ENCODE peak calls at places on chromosomes 11 and 22, in five cellular contexts. K is body of pancreas, U is upper lobe of right lung, Z is mesenchymal stem cell, R is neural progenitor cell. J is an unnamed sample.

GRCh38 chr22:29914165-29914564 is 31.2 kb downstream of the MTMR3 start:
- DNase-seq in K (no peak), U (no peak), Z (peak; percentile 87), R (no peak), J (no peak)

GRCh38 chr11:111735262-111736116 is 30.7 kb downstream of the PPP2R1B start:
- DNase-seq in K (peak; percentile 67), U (no peak), Z (peak; percentile 99), R (no peak), J (no peak)

GRCh38 chr11:129317564-129317963 is 58.1 kb upstream of the BARX2 start:
- DNase-seq in K (no peak), U (no peak), Z (no peak), R (no peak), J (no peak)

GRCh38 chr22:28146401-28147304 is 227.6 kb upstream of the PITPNB start:
- DNase-seq in K (no peak), U (no peak), Z (no peak), R (no peak), J (no peak)

GRCh38 chr22:42885446-42885845 is 28.4 kb upstream of the ARFGAP3 start:
- DNase-seq in K (peak; percentile 50), U (no peak), Z (no peak), R (no peak), J (no peak)

GRCh38 chr11:89184021-89184420 is 6.3 kb downstream of the TYR start:
- DNase-seq in K (no peak), U (no peak), Z (no peak), R (no peak), J (no peak)

GRCh38 chr11:83725161-83725560 is 439.0 kb upstream of the CCDC90B start:
- DNase-seq in K (no peak), U (no peak), Z (peak; percentile 12), R (peak; percentile 5), J (no peak)

GRCh38 chr11:96215094-96215782 is 127.8 kb downstream of the MAML2 start:
- DNase-seq in K (no peak), U (no peak), Z (peak; percentile 92), R (no peak), J (peak; percentile 45)

GRCh38 chr11:27460571-27460970 is 12.0 kb downstream of the LGR4 start:
- DNase-seq in K (peak; percentile 36), U (no peak), Z (peak; percentile 37), R (no peak), J (no peak)

GRCh38 chr22:17213976-17214375 is 5.3 kb downstream of the ADA2 start:
- DNase-seq in K (peak; percentile 79), U (peak; percentile 75), Z (no peak), R (peak; percentile 34), J (peak; percentile 34)

GRCh38 chr22:28237092-28237491 is 318.0 kb upstream of the PITPNB start:
- DNase-seq in K (no peak), U (no peak), Z (no peak), R (no peak), J (no peak)

GRCh38 chr11:6586434-6587359 is 16.7 kb downstream of the RRP8 start:
- DNase-seq in K (no peak), U (no peak), Z (peak; percentile 22), R (peak; percentile 86), J (no peak)

GRCh38 chr11:69371731-69372588 is 78.0 kb downstream of the MYEOV start:
- DNase-seq in K (no peak), U (peak; percentile 23), Z (no peak), R (no peak), J (no peak)

GRCh38 chr11:20477418-20478090 is 90.0 kb downstream of the PRMT3 start:
- DNase-seq in K (no peak), U (no peak), Z (peak; percentile 38), R (no peak), J (no peak)

DNA sequence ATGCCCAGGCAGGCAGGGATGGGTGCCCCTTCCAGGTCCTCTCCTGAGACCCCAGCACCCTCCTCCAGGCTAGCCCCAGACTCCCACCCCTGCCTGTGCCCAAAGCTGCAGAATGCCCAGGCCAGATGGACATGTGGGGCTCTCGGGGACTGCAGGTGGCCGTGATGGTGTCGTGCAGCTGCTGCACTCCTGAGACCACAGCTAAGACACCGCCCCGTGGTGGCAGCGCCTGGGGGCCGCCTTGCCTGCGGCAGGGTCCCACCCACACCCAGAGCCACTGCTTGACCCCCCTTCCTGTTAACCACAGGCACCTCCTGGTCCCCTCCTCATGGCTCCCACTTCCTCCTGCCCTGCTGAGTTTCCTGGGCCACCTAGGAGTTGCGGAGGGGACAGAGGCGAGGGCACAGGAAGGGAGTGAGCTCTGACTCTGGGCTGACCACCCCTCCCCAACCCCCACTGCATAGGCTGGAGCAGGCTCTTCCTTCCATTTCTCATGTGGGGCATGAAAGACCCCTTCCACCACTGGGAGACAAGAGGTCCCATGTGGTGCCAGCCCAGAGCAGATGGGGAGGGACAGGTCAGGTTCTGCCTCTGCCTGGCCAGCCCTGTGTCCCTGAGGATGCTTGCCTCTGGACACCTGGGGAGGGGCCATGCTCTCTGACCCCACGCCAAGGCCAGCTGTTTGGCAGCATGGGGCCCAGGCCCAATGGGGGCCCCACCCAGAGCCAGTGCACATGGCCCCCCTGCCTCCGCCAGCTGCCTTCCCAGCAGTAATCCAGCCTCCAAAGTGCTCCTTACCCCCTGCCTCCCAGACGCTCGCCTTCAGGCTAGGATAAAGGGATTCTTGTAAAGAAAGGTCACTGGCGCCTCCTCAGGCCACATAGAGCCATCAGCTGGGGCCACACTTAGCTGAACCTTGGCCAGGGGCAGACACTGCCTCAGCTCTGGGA is 29.3 kb downstream of the OSBPL5 start:
- DNase-seq in K (peak; percentile 5), U (peak; percentile 60), Z (no peak), R (peak; percentile 77), J (no peak)
- H3K4me1 ChIP-seq in K (peaks cover 6% of the 10 kb centered on the region), U (no peaks in the 10 kb centered on the region), Z (peaks cover 37% of the 10 kb centered on the region), R (peaks cover 31% of the 10 kb centered on the region), J (no peaks in the 10 kb centered on the region)

GRCh38 chr11:1388763-1389102 is 1.0 kb upstream of the BRSK2 start:
- DNase-seq in K (no peak), U (no peak), Z (no peak), R (peak; percentile 49), J (no peak)
- H3K27ac ChIP-seq in K (no peak overlapping the region), U (no peak overlapping the region), Z (no peak overlapping the region), R (no peak overlapping the region), J (peak overlapping the region; percentile 61)

GRCh38 chr11:68012843-68013610 is 2.9 kb downstream of the ALDH3B1 start:
- DNase-seq in K (peak; percentile 62), U (peak; percentile 87), Z (peak; percentile 93), R (no peak), J (no peak)
- H3K4me1 ChIP-seq in K (peaks cover 80% of the 10 kb centered on the region), U (peaks cover 63% of the 10 kb centered on the region), Z (peaks cover 72% of the 10 kb centered on the region), R (peaks cover 14% of the 10 kb centered on the region), J (no peaks in the 10 kb centered on the region)

DNA sequence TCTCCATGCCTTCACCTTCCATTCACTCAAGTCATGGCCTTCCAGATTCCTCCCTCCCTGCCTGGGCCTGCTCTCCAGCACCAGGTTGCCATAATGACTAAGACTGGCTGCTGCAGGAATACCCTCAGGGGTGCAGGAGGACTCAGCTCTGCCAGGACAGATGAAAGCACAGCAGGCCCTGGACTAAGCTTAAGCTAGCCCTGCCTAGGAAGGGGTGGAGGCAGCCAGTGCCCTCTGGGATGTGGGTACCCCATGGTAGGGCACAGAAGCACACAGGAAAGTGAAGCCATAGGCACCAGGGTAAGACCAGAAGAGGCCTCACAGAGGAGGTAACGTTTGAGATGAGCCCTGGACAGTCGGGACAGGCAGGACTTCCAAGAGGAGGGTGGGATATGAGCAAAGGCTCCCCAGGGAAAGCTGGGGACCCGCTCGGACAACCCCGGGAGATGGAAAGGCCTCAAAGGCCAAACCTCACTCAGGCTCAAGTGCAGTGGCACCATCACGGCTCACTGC is 3.0 kb upstream of the RIN1 start:
- DNase-seq in K (no peak), U (peak; percentile 39), Z (no peak), R (no peak), J (no peak)
- H3K27ac ChIP-seq in K (no peak overlapping the region), U (no peak overlapping the region), Z (no peak overlapping the region), R (no peak overlapping the region), J (no peak overlapping the region)

GRCh38 chr11:78425436-78425835 is 7.8 kb upstream of the GAB2 start:
- DNase-seq in K (no peak), U (no peak), Z (no peak), R (no peak), J (no peak)
- H3K4me1 ChIP-seq in K (peaks cover 12% of the 10 kb centered on the region), U (peaks cover 9% of the 10 kb centered on the region), Z (peaks cover 5% of the 10 kb centered on the region), R (peaks cover 11% of the 10 kb centered on the region), J (peaks cover 4% of the 10 kb centered on the region)

DNA sequence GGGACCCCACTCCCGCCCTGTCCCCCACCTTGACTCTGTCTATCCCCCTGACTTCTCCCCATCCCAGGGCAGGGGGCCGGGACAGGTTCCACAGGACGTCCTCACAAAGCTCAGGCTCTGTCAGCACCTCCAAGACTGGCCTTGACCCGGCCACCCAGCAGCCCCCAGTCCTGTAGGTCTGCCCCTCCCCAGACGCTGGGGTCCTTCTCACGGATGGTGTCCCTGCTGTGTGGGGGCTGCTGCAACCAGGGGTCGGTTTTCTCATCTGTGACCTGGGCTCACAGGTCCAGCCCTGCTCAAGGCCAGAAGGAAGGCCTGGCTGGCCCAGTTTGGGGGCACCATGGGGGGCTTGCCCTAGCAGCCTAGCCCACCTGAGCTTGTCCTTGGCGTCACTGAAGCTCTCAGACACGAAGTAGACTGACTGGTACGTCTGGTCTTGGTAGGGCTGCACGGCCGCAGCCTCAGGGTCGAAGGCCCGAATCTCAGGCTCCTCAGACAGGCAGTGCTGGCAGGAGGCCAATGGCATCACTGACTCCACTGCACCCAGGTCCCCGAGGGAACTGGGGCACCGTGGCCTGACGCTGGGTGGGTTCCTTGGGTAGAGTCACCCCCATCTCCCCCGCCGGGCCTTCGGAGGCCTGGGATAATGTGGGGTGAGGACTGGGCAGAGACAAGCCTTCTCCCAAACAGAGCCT is 4.0 kb upstream of the INS start:
- DNase-seq in K (peak; percentile 49), U (no peak), Z (no peak), R (no peak), J (no peak)
- H3K27ac ChIP-seq in K (no peak overlapping the region), U (no peak overlapping the region), Z (no peak overlapping the region), R (no peak overlapping the region), J (no peak overlapping the region)

GRCh38 chr22:35914665-35915476 is 113.8 kb downstream of the RBFOX2 start:
- DNase-seq in K (peak; percentile 81), U (no peak), Z (peak; percentile 95), R (peak; percentile 94), J (no peak)
- H3K4me1 ChIP-seq in K (peaks cover 54% of the 10 kb centered on the region), U (peaks cover 36% of the 10 kb centered on the region), Z (peaks cover 2% of the 10 kb centered on the region), R (peaks cover 62% of the 10 kb centered on the region), J (no peaks in the 10 kb centered on the region)

GRCh38 chr11:8672346-8672745 is 10.1 kb downstream of the TRIM66 start:
- DNase-seq in K (no peak), U (no peak), Z (no peak), R (no peak), J (no peak)
- H3K27ac ChIP-seq in K (no peak overlapping the region), U (peak overlapping the region; percentile 26), Z (peak overlapping the region; percentile 71), R (peak overlapping the region; percentile 95), J (no peak overlapping the region)

DNA sequence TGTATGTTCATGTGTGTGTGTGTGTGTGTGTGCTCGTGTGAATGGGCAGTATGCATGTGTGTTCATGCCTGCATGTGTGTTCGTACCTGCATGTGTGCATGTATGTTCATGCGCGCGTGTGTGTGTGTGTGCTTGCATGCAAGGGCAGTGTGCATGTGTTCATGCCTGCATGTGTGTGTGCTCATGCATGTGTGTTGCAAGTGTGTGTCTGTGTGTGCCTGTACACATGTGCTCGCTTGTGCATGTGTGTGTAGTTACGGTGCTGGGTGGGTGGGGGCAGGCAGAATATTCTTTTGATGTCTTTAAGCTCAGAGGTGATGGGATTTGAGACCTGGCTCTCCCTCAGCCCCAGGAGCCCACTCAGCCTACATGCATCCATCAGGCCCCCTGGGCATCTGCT is 822.1 kb downstream of the BRD1 start:
- DNase-seq in K (no peak), U (no peak), Z (no peak), R (no peak), J (no peak)
- H3K4me1 ChIP-seq in K (no peaks in the 10 kb centered on the region), U (no peaks in the 10 kb centered on the region), Z (no peaks in the 10 kb centered on the region), R (no peaks in the 10 kb centered on the region), J (no peaks in the 10 kb centered on the region)